ENCODE peak calls at places on chromosomes 13 and 19, in nine cellular contexts. One of them, this sample, is unnamed.
A peak's percentile ranks its signal among the peaks of the same experiment; 100 is the strongest.

GRCh38 chr13:90640976-90641375 is 706.5 kb upstream of the MIR17HG start:
- DNase-seq in HCT116: no peak
- DNase-seq in mucosa of descending colon: no peak
- DNase-seq in endothelial cell: no peak
- DNase-seq in hepatic stellate cell: no peak
- DNase-seq in GM10248: no peak
- DNase-seq in astrocyte: peak; percentile 60
- DNase-seq in AG09309: no peak
- DNase-seq in stimulated activated CD4-positive, alpha-beta T cell treated with anti-CD3 and anti-CD28 coated beads, TNF-alpha, amount 100 ng/mL, for 48 hours: no peak
- DNase-seq in this sample: no peak

GRCh38 chr13:19589312-19589711 is 28.0 kb upstream of the TPTE2 start:
- DNase-seq in hepatic stellate cell: no peak
- DNase-seq in AG09309: no peak
- DNase-seq in HCT116: no peak
- DNase-seq in stimulated activated CD4-positive, alpha-beta T cell treated with anti-CD3 and anti-CD28 coated beads, TNF-alpha, amount 100 ng/mL, for 48 hours: no peak
- DNase-seq in mucosa of descending colon: no peak
- DNase-seq in astrocyte: no peak
- DNase-seq in endothelial cell: no peak
- DNase-seq in GM10248: no peak
- DNase-seq in this sample: no peak

GRCh38 chr19:43782311-43782660 is 1.5 kb upstream of the KCNN4 start:
- DNase-seq in AG09309: no peak
- DNase-seq in astrocyte: no peak
- DNase-seq in stimulated activated CD4-positive, alpha-beta T cell treated with anti-CD3 and anti-CD28 coated beads, TNF-alpha, amount 100 ng/mL, for 48 hours: no peak
- DNase-seq in GM10248: no peak
- DNase-seq in endothelial cell: no peak
- DNase-seq in hepatic stellate cell: no peak
- DNase-seq in HCT116: no peak
- DNase-seq in mucosa of descending colon: no peak
- DNase-seq in this sample: no peak

GRCh38 chr19:13299838-13300237 is 149.6 kb downstream of the IER2 start:
- DNase-seq in mucosa of descending colon: no peak
- DNase-seq in stimulated activated CD4-positive, alpha-beta T cell treated with anti-CD3 and anti-CD28 coated beads, TNF-alpha, amount 100 ng/mL, for 48 hours: no peak
- DNase-seq in HCT116: no peak
- DNase-seq in AG09309: no peak
- DNase-seq in astrocyte: no peak
- DNase-seq in GM10248: no peak
- DNase-seq in endothelial cell: no peak
- DNase-seq in hepatic stellate cell: no peak
- DNase-seq in this sample: no peak

GRCh38 chr13:59345316-59345715 is 818.4 kb downstream of the DIAPH3 start:
- DNase-seq in stimulated activated CD4-positive, alpha-beta T cell treated with anti-CD3 and anti-CD28 coated beads, TNF-alpha, amount 100 ng/mL, for 48 hours: no peak
- DNase-seq in endothelial cell: no peak
- DNase-seq in HCT116: no peak
- DNase-seq in AG09309: no peak
- DNase-seq in astrocyte: peak; percentile 0
- DNase-seq in hepatic stellate cell: no peak
- DNase-seq in GM10248: no peak
- DNase-seq in mucosa of descending colon: no peak
- DNase-seq in this sample: no peak

GRCh38 chr13:85367887-85368286 is 431.3 kb downstream of the SLITRK6 start:
- DNase-seq in GM10248: no peak
- DNase-seq in hepatic stellate cell: no peak
- DNase-seq in HCT116: no peak
- DNase-seq in endothelial cell: no peak
- DNase-seq in mucosa of descending colon: no peak
- DNase-seq in AG09309: no peak
- DNase-seq in stimulated activated CD4-positive, alpha-beta T cell treated with anti-CD3 and anti-CD28 coated beads, TNF-alpha, amount 100 ng/mL, for 48 hours: no peak
- DNase-seq in astrocyte: peak; percentile 86
- DNase-seq in this sample: no peak

GRCh38 chr19:17109962-17110598 is 34.5 kb downstream of the MYO9B start:
- DNase-seq in AG09309: no peak
- DNase-seq in astrocyte: no peak
- DNase-seq in endothelial cell: no peak
- DNase-seq in GM10248: peak; percentile 88
- DNase-seq in hepatic stellate cell: no peak
- DNase-seq in mucosa of descending colon: peak; percentile 52
- DNase-seq in stimulated activated CD4-positive, alpha-beta T cell treated with anti-CD3 and anti-CD28 coated beads, TNF-alpha, amount 100 ng/mL, for 48 hours: no peak
- DNase-seq in HCT116: no peak
- DNase-seq in this sample: no peak

GRCh38 chr19:5684694-5685430 is 4.0 kb downstream of the HSD11B1L start:
- DNase-seq in mucosa of descending colon: no peak
- DNase-seq in GM10248: no peak
- DNase-seq in hepatic stellate cell: no peak
- DNase-seq in endothelial cell: no peak
- DNase-seq in stimulated activated CD4-positive, alpha-beta T cell treated with anti-CD3 and anti-CD28 coated beads, TNF-alpha, amount 100 ng/mL, for 48 hours: no peak
- DNase-seq in HCT116: no peak
- DNase-seq in astrocyte: no peak
- DNase-seq in AG09309: no peak
- DNase-seq in this sample: no peak

GRCh38 chr19:44796701-44797115 is 12.2 kb upstream of the BCAM start:
- DNase-seq in astrocyte: peak; percentile 14
- DNase-seq in endothelial cell: peak; percentile 69
- DNase-seq in stimulated activated CD4-positive, alpha-beta T cell treated with anti-CD3 and anti-CD28 coated beads, TNF-alpha, amount 100 ng/mL, for 48 hours: no peak
- DNase-seq in GM10248: no peak
- DNase-seq in AG09309: no peak
- DNase-seq in HCT116: no peak
- DNase-seq in hepatic stellate cell: no peak
- DNase-seq in mucosa of descending colon: no peak
- DNase-seq in this sample: no peak

GRCh38 chr19:7197169-7197759 is 97.0 kb downstream of the INSR start:
- DNase-seq in mucosa of descending colon: peak; percentile 83
- DNase-seq in endothelial cell: peak; percentile 77
- DNase-seq in GM10248: peak; percentile 87
- DNase-seq in astrocyte: peak; percentile 96
- DNase-seq in stimulated activated CD4-positive, alpha-beta T cell treated with anti-CD3 and anti-CD28 coated beads, TNF-alpha, amount 100 ng/mL, for 48 hours: peak; percentile 84
- DNase-seq in AG09309: peak; percentile 95
- DNase-seq in HCT116: peak; percentile 86
- DNase-seq in hepatic stellate cell: peak; percentile 83
- DNase-seq in this sample: peak; percentile 76

GRCh38 chr19:6602729-6603114 is 11.8 kb upstream of the CD70 start:
- DNase-seq in AG09309: peak; percentile 21
- DNase-seq in stimulated activated CD4-positive, alpha-beta T cell treated with anti-CD3 and anti-CD28 coated beads, TNF-alpha, amount 100 ng/mL, for 48 hours: no peak
- DNase-seq in GM10248: no peak
- DNase-seq in astrocyte: no peak
- DNase-seq in mucosa of descending colon: no peak
- DNase-seq in endothelial cell: no peak
- DNase-seq in HCT116: no peak
- DNase-seq in hepatic stellate cell: no peak
- DNase-seq in this sample: no peak

GRCh38 chr13:28373803-28374202 is 121.1 kb downstream of the FLT1 start:
- DNase-seq in HCT116: no peak
- DNase-seq in endothelial cell: no peak
- DNase-seq in mucosa of descending colon: no peak
- DNase-seq in GM10248: no peak
- DNase-seq in astrocyte: no peak
- DNase-seq in stimulated activated CD4-positive, alpha-beta T cell treated with anti-CD3 and anti-CD28 coated beads, TNF-alpha, amount 100 ng/mL, for 48 hours: no peak
- DNase-seq in hepatic stellate cell: no peak
- DNase-seq in AG09309: no peak
- DNase-seq in this sample: no peak

GRCh38 chr13:45820106-45820838 is 31.3 kb downstream of the SIAH3 start:
- DNase-seq in stimulated activated CD4-positive, alpha-beta T cell treated with anti-CD3 and anti-CD28 coated beads, TNF-alpha, amount 100 ng/mL, for 48 hours: no peak
- DNase-seq in HCT116: no peak
- DNase-seq in hepatic stellate cell: no peak
- DNase-seq in GM10248: no peak
- DNase-seq in AG09309: no peak
- DNase-seq in mucosa of descending colon: no peak
- DNase-seq in endothelial cell: no peak
- DNase-seq in astrocyte: no peak
- DNase-seq in this sample: no peak

GRCh38 chr13:73001971-73002370 is 56.8 kb upstream of the KLF5 start:
- DNase-seq in mucosa of descending colon: no peak
- DNase-seq in AG09309: no peak
- DNase-seq in astrocyte: no peak
- DNase-seq in endothelial cell: no peak
- DNase-seq in HCT116: no peak
- DNase-seq in GM10248: no peak
- DNase-seq in hepatic stellate cell: no peak
- DNase-seq in stimulated activated CD4-positive, alpha-beta T cell treated with anti-CD3 and anti-CD28 coated beads, TNF-alpha, amount 100 ng/mL, for 48 hours: no peak
- DNase-seq in this sample: no peak

GRCh38 chr19:55621673-55622231 is 2.6 kb downstream of the ZNF784 start:
- DNase-seq in hepatic stellate cell: no peak
- DNase-seq in mucosa of descending colon: no peak
- DNase-seq in AG09309: no peak
- DNase-seq in astrocyte: no peak
- DNase-seq in endothelial cell: no peak
- DNase-seq in GM10248: no peak
- DNase-seq in stimulated activated CD4-positive, alpha-beta T cell treated with anti-CD3 and anti-CD28 coated beads, TNF-alpha, amount 100 ng/mL, for 48 hours: no peak
- DNase-seq in HCT116: no peak
- DNase-seq in this sample: no peak